ENCODE peak calls at places on chromosomes 12 and 14, in seven cellular contexts. L, D, B, S, U, V and G are unnamed samples.

GRCh38 chr12:120720234-120720968 is 5.2 kb upstream of the ACADS start:
- DNase-seq in L (no peak), B (no peak), S (no peak), V (no peak), D (no peak), U (no peak), G (peak; percentile 55)

GRCh38 chr12:45668641-45669040 is 60.9 kb upstream of the ARID2 start:
- DNase-seq in S (no peak), U (no peak), D (no peak), V (no peak), L (no peak), B (no peak), G (no peak)

GRCh38 chr12:48007206-48007605 is 2.9 kb upstream of the COL2A1 start:
- DNase-seq in B (no peak), U (no peak), D (no peak), V (no peak), S (no peak), L (peak; percentile 72), G (no peak)

GRCh38 chr14:39988939-39989338 is 556.7 kb upstream of the FBXO33 start:
- DNase-seq in L (no peak), U (peak; percentile 49), D (no peak), V (peak; percentile 61), B (no peak), S (peak; percentile 43), G (no peak)

GRCh38 chr12:24069532-24070395 is 120.3 kb upstream of the SOX5 start:
- DNase-seq in U (peak; percentile 39), D (no peak), L (no peak), B (no peak), S (no peak), V (peak; percentile 80), G (no peak)

GRCh38 chr12:103455020-103455763 is 40.6 kb downstream of the C12orf42 start:
- DNase-seq in S (no peak), B (no peak), D (no peak), U (no peak), V (no peak), L (no peak), G (no peak)

GRCh38 chr14:22370084-22370847 is 218.8 kb downstream of the DAD1 start:
- DNase-seq in L (no peak), D (peak; percentile 72), V (no peak), U (no peak), B (no peak), S (no peak), G (no peak)

GRCh38 chr12:115468087-115468510 is 784.1 kb upstream of the TBX3 start:
- DNase-seq in L (no peak), S (no peak), B (no peak), D (no peak), V (no peak), U (no peak), G (peak; percentile 55)

GRCh38 chr12:44143170-44143569 is 307.3 kb downstream of the TMEM117 start:
- DNase-seq in S (no peak), V (no peak), U (no peak), B (no peak), D (no peak), L (no peak), G (no peak)

GRCh38 chr12:4027412-4027811 is 154.2 kb upstream of the PARP11 start:
- DNase-seq in S (no peak), U (no peak), B (no peak), L (no peak), D (no peak), V (no peak), G (no peak)

GRCh38 chr12:32010631-32011030 is 51.4 kb downstream of the RESF1 start:
- DNase-seq in L (no peak), U (no peak), D (no peak), B (no peak), S (no peak), V (no peak), G (no peak)

GRCh38 chr14:89440997-89441909 is 24.2 kb upstream of the FOXN3 start:
- DNase-seq in U (no peak), D (no peak), S (no peak), L (no peak), V (no peak), B (no peak), G (no peak)

GRCh38 chr12:27143676-27144075 is 61.3 kb upstream of the C12orf71 start:
- DNase-seq in V (no peak), B (no peak), L (no peak), U (no peak), S (no peak), D (no peak), G (no peak)

GRCh38 chr12:65881348-65881961 is 57.2 kb downstream of the HMGA2 start:
- DNase-seq in U (no peak), B (peak; percentile 55), S (no peak), V (peak; percentile 43), D (peak; percentile 53), L (no peak), G (no peak)

GRCh38 chr14:74038015-74038859 is 19.1 kb downstream of the BBOF1 start:
- DNase-seq in B (no peak), S (no peak), L (no peak), V (peak; percentile 52), U (peak; percentile 53), D (no peak), G (no peak)

GRCh38 chr12:122265433-122265832 is 861 bp downstream of the VPS33A start:
- DNase-seq in V (peak; percentile 13), L (no peak), U (no peak), B (no peak), D (no peak), S (no peak), G (no peak)

GRCh38 chr12:57360468-57360867 is 70.4 kb downstream of the R3HDM2 start:
- DNase-seq in U (no peak), S (no peak), L (no peak), V (no peak), B (no peak), D (no peak), G (no peak)

GRCh38 chr12:65209655-65210043 is 40.3 kb downstream of the LEMD3 start:
- DNase-seq in V (no peak), D (no peak), B (no peak), S (no peak), L (no peak), U (no peak), G (no peak)

GRCh38 chr14:77889971-77890442 is 90.1 kb downstream of the ADCK1 start:
- DNase-seq in B (no peak), U (no peak), L (no peak), D (no peak), V (no peak), S (no peak), G (no peak)

GRCh38 chr12:45622210-45622937 is 107.1 kb upstream of the ARID2 start:
- DNase-seq in D (peak; percentile 36), B (no peak), U (no peak), V (no peak), S (no peak), L (no peak), G (no peak)

GRCh38 chr14:52825085-52825484 is 33.7 kb upstream of the GNPNAT1 start:
- DNase-seq in S (no peak), L (no peak), V (no peak), B (no peak), D (no peak), U (no peak), G (no peak)

DNA sequence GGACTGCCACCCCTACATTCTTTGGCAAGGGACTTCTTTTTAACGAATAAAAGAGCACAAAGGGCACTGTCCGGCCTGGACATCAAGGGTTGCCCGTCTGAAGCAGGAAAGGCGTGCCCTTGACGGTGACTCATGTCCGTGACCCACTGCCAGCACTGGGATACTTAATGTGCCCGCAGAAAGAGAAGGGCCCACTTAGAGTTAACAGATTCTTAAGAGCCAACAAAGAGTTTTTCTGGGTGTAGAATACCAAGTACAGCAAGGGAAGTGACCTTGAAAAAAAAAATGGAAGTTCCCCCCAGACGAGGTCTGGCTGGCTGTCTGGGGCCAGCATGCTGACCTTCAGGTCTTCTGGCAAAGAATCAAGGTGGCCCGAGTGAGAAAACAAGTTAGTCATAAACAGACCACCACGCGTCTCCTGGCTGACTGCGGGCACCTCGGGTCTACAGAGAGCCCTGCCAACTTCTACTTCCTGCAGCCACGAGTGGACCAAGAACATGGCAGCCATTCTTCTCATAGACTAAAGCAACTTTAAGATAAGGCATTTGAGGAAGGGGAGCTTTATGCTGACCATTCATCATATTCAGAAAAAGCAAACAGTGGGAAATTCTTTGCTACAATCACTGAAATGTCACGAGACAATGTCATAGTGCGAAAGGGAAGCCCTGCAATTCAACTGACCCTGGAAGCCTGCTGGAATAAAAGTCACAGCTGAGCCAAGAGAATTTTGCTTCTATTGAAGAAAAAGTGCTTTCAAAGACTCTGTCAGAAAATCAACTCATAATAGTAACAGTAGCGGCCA is 10.4 kb upstream of the SELPLG start:
- DNase-seq in U (no peak), B (peak; percentile 68), L (peak; percentile 95), D (peak; percentile 59), S (peak; percentile 59), V (no peak), G (no peak)
- H3K4me1 ChIP-seq in U (peaks cover 7% of the 10 kb centered on the region), B (peaks cover 19% of the 10 kb centered on the region), L (peaks cover 38% of the 10 kb centered on the region), D (peaks cover 71% of the 10 kb centered on the region), S (peaks cover 99% of the 10 kb centered on the region), V (peaks cover 10% of the 10 kb centered on the region), G (peaks cover 10% of the 10 kb centered on the region)

GRCh38 chr12:52010152-52010622 is 3.4 kb downstream of the TAMALIN start:
- DNase-seq in L (peak; percentile 90), B (peak; percentile 93), S (no peak), V (peak; percentile 96), D (peak; percentile 89), U (peak; percentile 91), G (peak; percentile 94)
- H3K27me3 ChIP-seq in L (peaks cover 14% of the 10 kb centered on the region), B (no peaks in the 10 kb centered on the region), S (no peaks in the 10 kb centered on the region), V (peaks cover 57% of the 10 kb centered on the region), D (peaks cover 20% of the 10 kb centered on the region), U (peaks cover 23% of the 10 kb centered on the region), G (no peaks in the 10 kb centered on the region)

GRCh38 chr14:93772263-93772662 is 16.0 kb downstream of the PRIMA1 start:
- DNase-seq in B (no peak), U (peak; percentile 65), S (no peak), V (no peak), D (peak; percentile 59), L (no peak), G (no peak)
- H3K4me1 ChIP-seq in B (no peaks in the 10 kb centered on the region), U (peaks cover 12% of the 10 kb centered on the region), S (no peaks in the 10 kb centered on the region), V (peaks cover 6% of the 10 kb centered on the region), D (no peaks in the 10 kb centered on the region), L (no peaks in the 10 kb centered on the region), G (no peaks in the 10 kb centered on the region)

GRCh38 chr12:84889818-84890217 is 22.8 kb downstream of the SLC6A15 start:
- DNase-seq in D (no peak), V (no peak), L (no peak), S (no peak), B (no peak), U (no peak), G (no peak)

GRCh38 chr12:84888861-84889260 is 23.7 kb downstream of the SLC6A15 start:
- DNase-seq in D (no peak), U (no peak), L (no peak), V (no peak), S (no peak), B (no peak), G (no peak)

DNA sequence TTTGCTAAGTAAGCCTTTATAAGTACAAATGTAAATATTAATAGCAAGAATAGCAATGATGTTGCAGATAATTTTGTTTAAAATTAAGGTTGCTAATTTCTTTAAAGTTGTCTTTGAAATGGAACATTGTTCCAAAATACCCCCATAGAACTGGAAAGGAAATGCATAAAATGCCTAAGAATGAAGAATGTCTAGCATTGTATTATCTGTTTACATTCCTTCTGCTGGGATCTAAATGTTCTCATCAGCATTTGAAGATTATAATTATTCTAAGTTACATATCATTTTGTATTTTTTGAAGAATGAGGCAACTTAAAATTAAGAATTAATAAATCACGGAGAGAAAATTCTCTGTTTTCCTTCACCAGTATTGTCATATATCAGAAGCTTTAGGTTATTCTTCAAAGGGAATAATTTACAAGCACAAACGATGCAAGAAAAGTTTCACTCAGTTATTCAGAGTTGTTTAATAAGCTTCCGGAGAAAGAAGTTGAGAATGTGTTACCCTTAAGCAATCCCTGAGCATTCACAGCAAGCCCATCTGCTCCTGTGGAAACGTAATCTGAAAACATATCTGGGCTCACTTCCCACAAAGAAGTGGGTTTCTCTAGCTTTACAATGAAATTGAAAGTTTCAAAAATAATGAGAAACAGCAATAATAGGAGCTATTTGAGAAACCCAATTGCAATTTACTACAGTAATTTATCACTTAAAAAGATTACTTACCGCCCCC is 21.3 kb downstream of the SLC6A15 start:
- DNase-seq in L (no peak), S (no peak), B (no peak), V (no peak), U (no peak), D (no peak), G (no peak)
- H3K27me3 ChIP-seq in L (no peaks in the 10 kb centered on the region), S (no peaks in the 10 kb centered on the region), B (peaks cover 2% of the 10 kb centered on the region), V (no peaks in the 10 kb centered on the region), U (no peaks in the 10 kb centered on the region), D (no peaks in the 10 kb centered on the region), G (no peaks in the 10 kb centered on the region)